ENCODE peak calls at places on chromosomes 11 and 22, in six cellular contexts. One of them, this sample, is unnamed.
A peak's percentile ranks its signal among the peaks of the same experiment; 100 is the strongest.

GRCh38 chr11:61898247-61898582 is 6.9 kb upstream of the FADS3 start:
- DNase-seq in GM12878: no peak
- DNase-seq in K562: no peak
- DNase-seq in H1: no peak
- DNase-seq in HepG2: no peak
- DNase-seq in SK-N-SH: no peak
- DNase-seq in this sample: no peak

GRCh38 chr11:109275931-109276330 is 146.1 kb upstream of the C11orf87 start:
- DNase-seq in HepG2: no peak
- DNase-seq in K562: no peak
- DNase-seq in H1: no peak
- DNase-seq in SK-N-SH: no peak
- DNase-seq in GM12878: no peak
- DNase-seq in this sample: no peak

GRCh38 chr11:117146521-117146920 is 2.4 kb downstream of the PAFAH1B2 start:
- DNase-seq in GM12878: no peak
- DNase-seq in H1: no peak
- DNase-seq in HepG2: no peak
- DNase-seq in SK-N-SH: no peak
- DNase-seq in K562: no peak
- DNase-seq in this sample: peak; percentile 18

GRCh38 chr11:22703040-22703439 is 36.6 kb downstream of the GAS2 start:
- DNase-seq in H1: no peak
- DNase-seq in HepG2: peak; percentile 88
- DNase-seq in GM12878: peak; percentile 21
- DNase-seq in K562: no peak
- DNase-seq in SK-N-SH: no peak
- DNase-seq in this sample: no peak

GRCh38 chr11:46639197-46639839 is 22.0 kb downstream of the ATG13 start:
- DNase-seq in H1: no peak
- DNase-seq in GM12878: no peak
- DNase-seq in K562: no peak
- DNase-seq in SK-N-SH: no peak
- DNase-seq in HepG2: no peak
- DNase-seq in this sample: peak; percentile 85

GRCh38 chr11:2203440-2204259 is 32.0 kb upstream of the TH start:
- DNase-seq in GM12878: no peak
- DNase-seq in K562: no peak
- DNase-seq in HepG2: peak; percentile 86
- DNase-seq in H1: no peak
- DNase-seq in SK-N-SH: peak; percentile 28
- DNase-seq in this sample: no peak

GRCh38 chr22:22917377-22917776 is 29.8 kb downstream of the IGLL5 start:
- DNase-seq in H1: no peak
- DNase-seq in GM12878: no peak
- DNase-seq in SK-N-SH: no peak
- DNase-seq in HepG2: no peak
- DNase-seq in K562: peak; percentile 54
- DNase-seq in this sample: no peak

GRCh38 chr11:106271686-106272085 is 194.2 kb downstream of the AASDHPPT start:
- DNase-seq in H1: no peak
- DNase-seq in HepG2: no peak
- DNase-seq in K562: no peak
- DNase-seq in GM12878: no peak
- DNase-seq in SK-N-SH: no peak
- DNase-seq in this sample: no peak

GRCh38 chr11:67045314-67045713 is 11.3 kb upstream of the RHOD start:
- DNase-seq in K562: no peak
- DNase-seq in SK-N-SH: no peak
- DNase-seq in GM12878: no peak
- DNase-seq in H1: no peak
- DNase-seq in HepG2: no peak
- DNase-seq in this sample: no peak

GRCh38 chr11:117457031-117457785 is 129.6 kb downstream of the CEP164 start:
- DNase-seq in H1: no peak
- DNase-seq in K562: no peak
- DNase-seq in HepG2: no peak
- DNase-seq in GM12878: no peak
- DNase-seq in SK-N-SH: no peak
- DNase-seq in this sample: no peak

GRCh38 chr22:47818496-47818895 is 1056.0 kb downstream of the TBC1D22A start:
- DNase-seq in H1: no peak
- DNase-seq in GM12878: no peak
- DNase-seq in SK-N-SH: no peak
- DNase-seq in K562: no peak
- DNase-seq in HepG2: no peak
- DNase-seq in this sample: no peak

GRCh38 chr22:45125198-45125597 is 38.5 kb upstream of the NUP50 start:
- DNase-seq in HepG2: no peak
- DNase-seq in SK-N-SH: no peak
- DNase-seq in K562: no peak
- DNase-seq in GM12878: no peak
- DNase-seq in H1: no peak
- DNase-seq in this sample: no peak

GRCh38 chr22:50414476-50415248 is 60.2 kb downstream of the SBF1 start:
- DNase-seq in H1: no peak
- DNase-seq in GM12878: no peak
- DNase-seq in K562: no peak
- DNase-seq in HepG2: no peak
- DNase-seq in SK-N-SH: no peak
- DNase-seq in this sample: no peak

GRCh38 chr22:49284931-49285330 is 542.7 kb downstream of the BRD1 start:
- DNase-seq in HepG2: no peak
- DNase-seq in SK-N-SH: no peak
- DNase-seq in H1: no peak
- DNase-seq in GM12878: no peak
- DNase-seq in K562: no peak
- DNase-seq in this sample: no peak

GRCh38 chr11:43982421-43982820 is 40.0 kb downstream of the C11orf96 start:
- DNase-seq in HepG2: no peak
- DNase-seq in H1: no peak
- DNase-seq in K562: no peak
- DNase-seq in SK-N-SH: no peak
- DNase-seq in GM12878: no peak
- DNase-seq in this sample: no peak

GRCh38 chr22:35359380-35360065 is 21.4 kb upstream of the HMOX1 start:
- DNase-seq in H1: no peak
- DNase-seq in K562: no peak
- DNase-seq in HepG2: no peak
- DNase-seq in GM12878: no peak
- DNase-seq in SK-N-SH: no peak
- DNase-seq in this sample: no peak

GRCh38 chr11:100525635-100526034 is 161.5 kb upstream of the ARHGAP42 start:
- DNase-seq in K562: no peak
- DNase-seq in SK-N-SH: no peak
- DNase-seq in HepG2: no peak
- DNase-seq in H1: peak; percentile 78
- DNase-seq in GM12878: no peak
- DNase-seq in this sample: no peak

GRCh38 chr22:39524753-39525657 is 4.6 kb downstream of the ATF4 start:
- DNase-seq in H1: no peak
- DNase-seq in GM12878: no peak
- DNase-seq in K562: no peak
- DNase-seq in SK-N-SH: no peak
- DNase-seq in HepG2: no peak
- DNase-seq in this sample: no peak

GRCh38 chr11:10926801-10927200 is 68.9 kb upstream of the ZBED5 start:
- DNase-seq in K562: no peak
- DNase-seq in H1: no peak
- DNase-seq in HepG2: no peak
- DNase-seq in GM12878: no peak
- DNase-seq in SK-N-SH: no peak
- DNase-seq in this sample: no peak

GRCh38 chr11:73198677-73199076 is 19.4 kb upstream of the P2RY2 start:
- DNase-seq in HepG2: peak; percentile 62
- DNase-seq in GM12878: no peak
- DNase-seq in K562: peak; percentile 34
- DNase-seq in H1: no peak
- DNase-seq in SK-N-SH: no peak
- DNase-seq in this sample: peak; percentile 83

GRCh38 chr11:8017894-8018741 is 31.0 kb downstream of the EIF3F start:
- DNase-seq in SK-N-SH: no peak
- DNase-seq in H1: peak; percentile 49
- DNase-seq in K562: no peak
- DNase-seq in HepG2: no peak
- DNase-seq in GM12878: no peak
- DNase-seq in this sample: no peak

GRCh38 chr22:18033204-18033998 is 9.0 kb upstream of the MICAL3 start:
- DNase-seq in HepG2: no peak
- DNase-seq in SK-N-SH: no peak
- DNase-seq in K562: no peak
- DNase-seq in GM12878: no peak
- DNase-seq in H1: no peak
- DNase-seq in this sample: no peak

GRCh38 chr11:17504330-17505107 is 27.9 kb upstream of the ABCC8 start:
- DNase-seq in K562: peak; percentile 66
- DNase-seq in SK-N-SH: peak; percentile 88
- DNase-seq in GM12878: no peak
- DNase-seq in H1: peak; percentile 93
- DNase-seq in HepG2: peak; percentile 45
- DNase-seq in this sample: peak; percentile 80

GRCh38 chr11:44564198-44564597 is 1.3 kb upstream of the CD82 start:
- DNase-seq in H1: no peak
- DNase-seq in SK-N-SH: no peak
- DNase-seq in K562: no peak
- DNase-seq in HepG2: no peak
- DNase-seq in GM12878: no peak
- DNase-seq in this sample: no peak

GRCh38 chr11:3952715-3953114 is 97.3 kb downstream of the STIM1 start:
- DNase-seq in SK-N-SH: no peak
- DNase-seq in GM12878: no peak
- DNase-seq in K562: no peak
- DNase-seq in HepG2: no peak
- DNase-seq in H1: no peak
- DNase-seq in this sample: no peak

GRCh38 chr11:112315861-112316739 is 55.4 kb upstream of the PLET1 start:
- DNase-seq in H1: no peak
- DNase-seq in HepG2: no peak
- DNase-seq in SK-N-SH: no peak
- DNase-seq in GM12878: no peak
- DNase-seq in K562: no peak
- DNase-seq in this sample: no peak

GRCh38 chr11:112318661-112319060 is 58.0 kb upstream of the PLET1 start:
- DNase-seq in K562: no peak
- DNase-seq in H1: no peak
- DNase-seq in SK-N-SH: no peak
- DNase-seq in HepG2: no peak
- DNase-seq in GM12878: no peak
- DNase-seq in this sample: no peak

GRCh38 chr11:112320668-112321067 is 60.0 kb upstream of the PLET1 start:
- DNase-seq in K562: no peak
- DNase-seq in GM12878: no peak
- DNase-seq in H1: no peak
- DNase-seq in SK-N-SH: no peak
- DNase-seq in HepG2: peak; percentile 32
- DNase-seq in this sample: no peak

GRCh38 chr11:112316971-112317370 is 56.3 kb upstream of the PLET1 start:
- DNase-seq in HepG2: no peak
- DNase-seq in K562: no peak
- DNase-seq in SK-N-SH: no peak
- DNase-seq in H1: no peak
- DNase-seq in GM12878: no peak
- DNase-seq in this sample: no peak

GRCh38 chr11:112318193-112318592 is 57.5 kb upstream of the PLET1 start:
- DNase-seq in SK-N-SH: no peak
- DNase-seq in H1: no peak
- DNase-seq in K562: no peak
- DNase-seq in HepG2: no peak
- DNase-seq in GM12878: no peak
- DNase-seq in this sample: no peak
- H3K27ac ChIP-seq in SK-N-SH: peak overlapping the region; percentile 14
- H3K27ac ChIP-seq in H1: no peak overlapping the region
- H3K27ac ChIP-seq in K562: no peak overlapping the region
- H3K27ac ChIP-seq in HepG2: no peak overlapping the region
- H3K27ac ChIP-seq in GM12878: no peak overlapping the region
- H3K27ac ChIP-seq in this sample: no peak overlapping the region

GRCh38 chr11:79436911-79437273 is 3.9 kb downstream of the TENM4 start:
- DNase-seq in HepG2: no peak
- DNase-seq in K562: no peak
- DNase-seq in H1: peak; percentile 49
- DNase-seq in GM12878: no peak
- DNase-seq in SK-N-SH: no peak
- DNase-seq in this sample: no peak

GRCh38 chr11:79437981-79438630 is 2.7 kb downstream of the TENM4 start:
- DNase-seq in GM12878: no peak
- DNase-seq in HepG2: no peak
- DNase-seq in SK-N-SH: peak; percentile 67
- DNase-seq in H1: no peak
- DNase-seq in K562: no peak
- DNase-seq in this sample: no peak

GRCh38 chr11:79439430-79439892 is 1.4 kb downstream of the TENM4 start:
- DNase-seq in HepG2: no peak
- DNase-seq in GM12878: no peak
- DNase-seq in SK-N-SH: peak; percentile 38
- DNase-seq in K562: no peak
- DNase-seq in H1: no peak
- DNase-seq in this sample: no peak

GRCh38 chr11:79438631-79439429 is 2.0 kb downstream of the TENM4 start:
- DNase-seq in HepG2: no peak
- DNase-seq in SK-N-SH: peak; percentile 65
- DNase-seq in H1: peak; percentile 73
- DNase-seq in K562: no peak
- DNase-seq in GM12878: no peak
- DNase-seq in this sample: no peak

GRCh38 chr11:79437274-79437980 is 3.4 kb downstream of the TENM4 start:
- DNase-seq in SK-N-SH: peak; percentile 89
- DNase-seq in GM12878: no peak
- DNase-seq in H1: peak; percentile 86
- DNase-seq in HepG2: no peak
- DNase-seq in K562: no peak
- DNase-seq in this sample: no peak
- TF ChIP-seq GABPA in SK-N-SH: no peak
- TF ChIP-seq GABPA in GM12878: no peak
- TF ChIP-seq GABPA in H1: no peak
- TF ChIP-seq GABPA in HepG2: no peak
- TF ChIP-seq GABPA in K562: no peak
- TF ChIP-seq GABPA in this sample: no peak

GRCh38 chr11:19578871-19579270 is 133.8 kb upstream of the NAV2 start:
- DNase-seq in K562: no peak
- DNase-seq in HepG2: no peak
- DNase-seq in H1: no peak
- DNase-seq in SK-N-SH: no peak
- DNase-seq in GM12878: no peak
- DNase-seq in this sample: no peak
- H3K27ac ChIP-seq in K562: no peak overlapping the region
- H3K27ac ChIP-seq in HepG2: no peak overlapping the region
- H3K27ac ChIP-seq in H1: no peak overlapping the region
- H3K27ac ChIP-seq in SK-N-SH: peak overlapping the region; percentile 98
- H3K27ac ChIP-seq in GM12878: no peak overlapping the region
- H3K27ac ChIP-seq in this sample: no peak overlapping the region

DNA sequence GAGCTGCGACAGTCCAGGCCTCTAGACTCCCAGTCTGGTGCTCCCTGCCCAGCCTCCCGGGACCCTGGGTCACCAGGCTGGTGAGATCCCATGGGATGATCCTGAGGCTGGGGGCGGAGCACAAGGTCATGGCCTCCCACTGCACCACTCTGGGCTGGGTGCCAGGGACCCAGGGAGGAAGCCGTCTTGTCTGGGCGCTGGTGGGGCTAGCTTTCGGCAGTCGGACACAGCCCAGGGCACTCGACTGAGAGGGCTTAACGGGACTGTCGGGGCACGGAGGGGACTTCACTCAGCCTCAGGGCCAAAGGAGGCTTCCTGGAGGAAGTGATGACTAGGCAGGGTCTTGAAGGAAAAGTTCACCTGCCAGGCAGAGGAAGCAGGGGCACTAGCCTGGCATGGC is 39.0 kb downstream of the ZC3H7B start:
- DNase-seq in K562: no peak
- DNase-seq in H1: no peak
- DNase-seq in GM12878: no peak
- DNase-seq in HepG2: no peak
- DNase-seq in SK-N-SH: no peak
- DNase-seq in this sample: no peak
- TF ChIP-seq GABPA in K562: no peak
- TF ChIP-seq GABPA in H1: no peak
- TF ChIP-seq GABPA in GM12878: no peak
- TF ChIP-seq GABPA in HepG2: no peak
- TF ChIP-seq GABPA in SK-N-SH: no peak
- TF ChIP-seq GABPA in this sample: no peak

This sample was measured in HL-60.